ENCODE peak calls at places on chromosomes 2 and 18, in nine cellular contexts. One of them, this sample, is unnamed.
A peak's percentile ranks its signal among the peaks of the same experiment; 100 is the strongest.

GRCh38 chr2:225993430-225993829 is 593.9 kb downstream of the NYAP2 start:
- DNase-seq in stomach: no peak
- DNase-seq in H54: no peak
- DNase-seq in endothelial cell of umbilical vein: no peak
- DNase-seq in transverse colon: no peak
- DNase-seq in A549: no peak
- DNase-seq in Peyer's patch: no peak
- DNase-seq in IMR-90: peak; percentile 78
- DNase-seq in ovary: no peak
- DNase-seq in this sample: no peak

GRCh38 chr2:237418300-237418699 is 4.3 kb upstream of the COL6A3 start:
- DNase-seq in endothelial cell of umbilical vein: no peak
- DNase-seq in Peyer's patch: no peak
- DNase-seq in transverse colon: no peak
- DNase-seq in ovary: no peak
- DNase-seq in H54: no peak
- DNase-seq in IMR-90: no peak
- DNase-seq in A549: no peak
- DNase-seq in stomach: no peak
- DNase-seq in this sample: no peak

GRCh38 chr2:182049330-182049729 is 63.7 kb downstream of the PPP1R1C start:
- DNase-seq in stomach: no peak
- DNase-seq in endothelial cell of umbilical vein: no peak
- DNase-seq in A549: no peak
- DNase-seq in transverse colon: no peak
- DNase-seq in ovary: no peak
- DNase-seq in IMR-90: peak; percentile 28
- DNase-seq in Peyer's patch: no peak
- DNase-seq in H54: no peak
- DNase-seq in this sample: no peak

GRCh38 chr18:73684651-73685050 is 463.0 kb downstream of the FBXO15 start:
- DNase-seq in transverse colon: no peak
- DNase-seq in stomach: no peak
- DNase-seq in endothelial cell of umbilical vein: no peak
- DNase-seq in ovary: no peak
- DNase-seq in H54: no peak
- DNase-seq in A549: no peak
- DNase-seq in Peyer's patch: no peak
- DNase-seq in IMR-90: peak; percentile 78
- DNase-seq in this sample: no peak

GRCh38 chr2:89842180-89842908 is 1150.9 kb downstream of the RPIA start:
- DNase-seq in Peyer's patch: no peak
- DNase-seq in stomach: no peak
- DNase-seq in ovary: no peak
- DNase-seq in IMR-90: no peak
- DNase-seq in transverse colon: no peak
- DNase-seq in A549: no peak
- DNase-seq in endothelial cell of umbilical vein: no peak
- DNase-seq in H54: no peak
- DNase-seq in this sample: no peak

GRCh38 chr18:34993289-34993688 is 47.9 kb upstream of the MAPRE2 start:
- DNase-seq in A549: no peak
- DNase-seq in endothelial cell of umbilical vein: no peak
- DNase-seq in IMR-90: no peak
- DNase-seq in Peyer's patch: no peak
- DNase-seq in transverse colon: no peak
- DNase-seq in ovary: no peak
- DNase-seq in stomach: no peak
- DNase-seq in H54: no peak
- DNase-seq in this sample: no peak

GRCh38 chr2:177666408-177666807 is 273.8 kb downstream of the AGPS start:
- DNase-seq in ovary: no peak
- DNase-seq in H54: no peak
- DNase-seq in endothelial cell of umbilical vein: no peak
- DNase-seq in A549: no peak
- DNase-seq in transverse colon: no peak
- DNase-seq in IMR-90: peak; percentile 1
- DNase-seq in stomach: no peak
- DNase-seq in Peyer's patch: no peak
- DNase-seq in this sample: no peak

GRCh38 chr2:157164891-157165290 is 92.6 kb upstream of the GALNT5 start:
- DNase-seq in stomach: no peak
- DNase-seq in IMR-90: no peak
- DNase-seq in A549: no peak
- DNase-seq in H54: no peak
- DNase-seq in Peyer's patch: no peak
- DNase-seq in endothelial cell of umbilical vein: no peak
- DNase-seq in transverse colon: no peak
- DNase-seq in ovary: no peak
- DNase-seq in this sample: no peak

GRCh38 chr2:201978333-201978732 is 55.3 kb upstream of the FZD7 start:
- DNase-seq in stomach: no peak
- DNase-seq in A549: no peak
- DNase-seq in ovary: no peak
- DNase-seq in IMR-90: no peak
- DNase-seq in endothelial cell of umbilical vein: no peak
- DNase-seq in transverse colon: no peak
- DNase-seq in H54: no peak
- DNase-seq in Peyer's patch: no peak
- DNase-seq in this sample: no peak

GRCh38 chr2:101883860-101884259 is 107.9 kb upstream of the IL1R2 start:
- DNase-seq in ovary: peak; percentile 31
- DNase-seq in H54: peak; percentile 21
- DNase-seq in endothelial cell of umbilical vein: peak; percentile 54
- DNase-seq in transverse colon: peak; percentile 31
- DNase-seq in stomach: no peak
- DNase-seq in IMR-90: peak; percentile 59
- DNase-seq in Peyer's patch: no peak
- DNase-seq in A549: peak; percentile 31
- DNase-seq in this sample: no peak

GRCh38 chr2:26008851-26009566 is 24.9 kb upstream of the RAB10 start:
- DNase-seq in endothelial cell of umbilical vein: peak; percentile 64
- DNase-seq in A549: peak; percentile 68
- DNase-seq in stomach: peak; percentile 73
- DNase-seq in ovary: no peak
- DNase-seq in IMR-90: peak; percentile 79
- DNase-seq in transverse colon: peak; percentile 72
- DNase-seq in Peyer's patch: no peak
- DNase-seq in H54: peak; percentile 58
- DNase-seq in this sample: no peak

GRCh38 chr18:51153659-51154371 is 43.7 kb downstream of the MEX3C start:
- DNase-seq in IMR-90: no peak
- DNase-seq in A549: no peak
- DNase-seq in Peyer's patch: peak; percentile 68
- DNase-seq in transverse colon: peak; percentile 79
- DNase-seq in H54: no peak
- DNase-seq in ovary: no peak
- DNase-seq in endothelial cell of umbilical vein: no peak
- DNase-seq in stomach: no peak
- DNase-seq in this sample: no peak

GRCh38 chr2:122319551-122320132 is 564.2 kb downstream of the TSN start:
- DNase-seq in IMR-90: no peak
- DNase-seq in stomach: no peak
- DNase-seq in A549: no peak
- DNase-seq in ovary: no peak
- DNase-seq in Peyer's patch: no peak
- DNase-seq in endothelial cell of umbilical vein: no peak
- DNase-seq in H54: no peak
- DNase-seq in transverse colon: no peak
- DNase-seq in this sample: no peak
- TF ChIP-seq POLR2A in IMR-90: no peak
- TF ChIP-seq POLR2A in stomach: no peak
- TF ChIP-seq POLR2A in A549: no peak
- TF ChIP-seq POLR2A in ovary: no peak
- TF ChIP-seq POLR2A in Peyer's patch: no peak
- TF ChIP-seq POLR2A in endothelial cell of umbilical vein: no peak
- TF ChIP-seq POLR2A in H54: no peak
- TF ChIP-seq POLR2A in transverse colon: no peak
- TF ChIP-seq POLR2A in this sample: no peak

DNA sequence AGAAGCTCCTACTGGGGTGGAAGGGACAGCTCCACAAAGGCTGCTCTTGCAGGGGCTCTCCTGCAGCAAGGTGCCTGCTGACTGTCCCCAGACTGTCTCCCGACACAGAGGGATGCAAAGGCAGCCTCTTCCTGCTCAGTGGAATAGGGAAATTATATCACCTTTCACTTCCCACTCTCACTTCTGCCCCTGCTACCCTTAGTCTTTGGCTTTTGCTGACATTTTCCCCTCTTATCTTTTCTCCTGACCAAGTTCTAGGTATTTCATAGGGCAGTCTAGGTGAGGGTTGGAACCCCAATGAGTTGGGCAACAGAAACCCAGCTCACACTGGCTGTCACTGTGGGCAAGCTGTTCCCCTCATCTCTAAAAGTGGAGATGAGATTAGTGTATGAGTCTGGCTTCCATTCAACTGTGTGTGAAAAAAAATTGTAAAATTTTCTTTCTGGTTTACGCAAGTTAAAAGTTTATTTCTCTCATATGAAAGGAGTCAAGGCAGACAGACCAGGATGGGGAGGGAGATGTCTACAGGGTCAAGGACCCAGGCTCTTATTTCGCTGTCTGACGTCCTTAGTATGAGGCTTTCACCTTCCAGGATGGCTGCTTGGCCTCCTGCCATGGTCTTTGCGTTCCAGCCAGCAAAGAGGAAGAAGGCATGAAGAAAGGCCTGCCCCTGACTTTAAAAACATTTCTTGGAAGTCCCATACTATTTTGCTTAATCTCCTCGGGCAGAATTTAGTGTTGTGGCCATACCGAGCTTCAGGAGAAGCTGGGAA is 7.5 kb upstream of the MOCOS start:
- DNase-seq in transverse colon: peak; percentile 68
- DNase-seq in A549: no peak
- DNase-seq in IMR-90: peak; percentile 96
- DNase-seq in stomach: peak; percentile 82
- DNase-seq in endothelial cell of umbilical vein: peak; percentile 80
- DNase-seq in H54: no peak
- DNase-seq in ovary: peak; percentile 99
- DNase-seq in Peyer's patch: no peak
- DNase-seq in this sample: no peak
- TF ChIP-seq POLR2A in transverse colon: no peak
- TF ChIP-seq POLR2A in A549: no peak
- TF ChIP-seq POLR2A in IMR-90: no peak
- TF ChIP-seq POLR2A in stomach: no peak
- TF ChIP-seq POLR2A in endothelial cell of umbilical vein: no peak
- TF ChIP-seq POLR2A in H54: no peak
- TF ChIP-seq POLR2A in ovary: no peak
- TF ChIP-seq POLR2A in Peyer's patch: no peak
- TF ChIP-seq POLR2A in this sample: no peak

GRCh38 chr2:73386894-73387636 is 1.4 kb downstream of the ALMS1 start:
- DNase-seq in Peyer's patch: no peak
- DNase-seq in ovary: no peak
- DNase-seq in IMR-90: no peak
- DNase-seq in transverse colon: no peak
- DNase-seq in endothelial cell of umbilical vein: no peak
- DNase-seq in H54: no peak
- DNase-seq in stomach: no peak
- DNase-seq in A549: no peak
- DNase-seq in this sample: no peak

GRCh38 chr2:73385486-73386341 is at the start of gene ALMS1:
- DNase-seq in stomach: peak; percentile 88
- DNase-seq in A549: peak; percentile 85
- DNase-seq in IMR-90: peak; percentile 85
- DNase-seq in ovary: peak; percentile 84
- DNase-seq in transverse colon: peak; percentile 92
- DNase-seq in endothelial cell of umbilical vein: peak; percentile 89
- DNase-seq in Peyer's patch: peak; percentile 86
- DNase-seq in H54: peak; percentile 83
- DNase-seq in this sample: peak; percentile 71

GRCh38 chr2:73383036-73383435 is 2.6 kb upstream of the ALMS1 start:
- DNase-seq in endothelial cell of umbilical vein: no peak
- DNase-seq in transverse colon: no peak
- DNase-seq in ovary: no peak
- DNase-seq in Peyer's patch: no peak
- DNase-seq in H54: no peak
- DNase-seq in IMR-90: no peak
- DNase-seq in stomach: no peak
- DNase-seq in A549: no peak
- DNase-seq in this sample: no peak

GRCh38 chr2:73386342-73386868 is 769 bp downstream of the ALMS1 start:
- DNase-seq in endothelial cell of umbilical vein: no peak
- DNase-seq in IMR-90: no peak
- DNase-seq in Peyer's patch: no peak
- DNase-seq in stomach: no peak
- DNase-seq in ovary: no peak
- DNase-seq in H54: no peak
- DNase-seq in A549: no peak
- DNase-seq in transverse colon: no peak
- DNase-seq in this sample: no peak
- TF ChIP-seq POLR2A in endothelial cell of umbilical vein: peak; percentile 72
- TF ChIP-seq POLR2A in IMR-90: no peak
- TF ChIP-seq POLR2A in Peyer's patch: no peak
- TF ChIP-seq POLR2A in stomach: no peak
- TF ChIP-seq POLR2A in ovary: no peak
- TF ChIP-seq POLR2A in H54: peak; percentile 67
- TF ChIP-seq POLR2A in A549: no peak
- TF ChIP-seq POLR2A in transverse colon: no peak
- TF ChIP-seq POLR2A in this sample: no peak

GRCh38 chr2:20288941-20289340 is 61.7 kb downstream of the PUM2 start:
- DNase-seq in endothelial cell of umbilical vein: no peak
- DNase-seq in stomach: no peak
- DNase-seq in ovary: no peak
- DNase-seq in A549: peak; percentile 19
- DNase-seq in Peyer's patch: no peak
- DNase-seq in transverse colon: no peak
- DNase-seq in IMR-90: no peak
- DNase-seq in H54: peak; percentile 23
- DNase-seq in this sample: no peak

DNA sequence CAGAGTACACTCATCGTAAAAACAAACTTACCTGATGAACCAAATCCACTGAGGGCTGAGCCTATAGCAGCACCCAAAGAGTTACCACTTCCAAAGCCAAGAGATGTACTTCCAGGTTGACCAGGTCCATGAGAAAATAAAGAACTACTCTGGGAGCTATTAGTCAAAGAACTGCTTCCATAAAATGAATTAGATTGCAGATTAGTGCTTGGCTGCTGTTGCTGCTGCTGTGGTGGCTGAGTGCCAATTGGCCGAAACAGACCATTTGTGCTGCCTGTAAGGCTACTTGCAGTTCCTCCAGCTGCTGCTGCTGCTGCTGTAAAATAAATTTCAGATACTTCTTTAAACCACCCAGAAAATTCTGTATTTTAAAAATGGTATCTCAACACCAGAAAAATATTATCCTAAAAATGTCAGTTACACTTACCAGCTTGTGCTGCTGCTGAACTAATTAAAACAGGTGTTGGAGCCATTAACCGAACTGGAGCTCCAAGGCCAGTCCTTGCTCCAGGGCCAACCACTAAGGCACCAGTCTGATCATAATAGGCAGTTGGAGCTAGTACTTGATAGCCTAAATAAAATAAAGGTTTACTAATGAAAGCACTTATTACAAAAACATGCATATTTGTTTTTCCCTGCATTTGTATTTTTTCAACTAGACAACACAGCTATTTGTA is 58.1 kb upstream of the SDC1 start:
- DNase-seq in Peyer's patch: no peak
- DNase-seq in endothelial cell of umbilical vein: peak; percentile 41
- DNase-seq in H54: no peak
- DNase-seq in stomach: peak; percentile 74
- DNase-seq in IMR-90: peak; percentile 33
- DNase-seq in A549: no peak
- DNase-seq in transverse colon: peak; percentile 37
- DNase-seq in ovary: peak; percentile 70
- DNase-seq in this sample: no peak
- TF ChIP-seq POLR2A in Peyer's patch: no peak
- TF ChIP-seq POLR2A in endothelial cell of umbilical vein: no peak
- TF ChIP-seq POLR2A in H54: no peak
- TF ChIP-seq POLR2A in stomach: no peak
- TF ChIP-seq POLR2A in IMR-90: no peak
- TF ChIP-seq POLR2A in A549: no peak
- TF ChIP-seq POLR2A in transverse colon: no peak
- TF ChIP-seq POLR2A in ovary: no peak
- TF ChIP-seq POLR2A in this sample: no peak

GRCh38 chr18:3661121-3661520 is 211.1 kb downstream of the TGIF1 start:
- DNase-seq in stomach: no peak
- DNase-seq in Peyer's patch: no peak
- DNase-seq in IMR-90: no peak
- DNase-seq in H54: no peak
- DNase-seq in A549: no peak
- DNase-seq in ovary: no peak
- DNase-seq in endothelial cell of umbilical vein: no peak
- DNase-seq in transverse colon: no peak
- DNase-seq in this sample: no peak
- TF ChIP-seq POLR2A in stomach: no peak
- TF ChIP-seq POLR2A in Peyer's patch: no peak
- TF ChIP-seq POLR2A in IMR-90: no peak
- TF ChIP-seq POLR2A in H54: no peak
- TF ChIP-seq POLR2A in A549: no peak
- TF ChIP-seq POLR2A in ovary: no peak
- TF ChIP-seq POLR2A in endothelial cell of umbilical vein: no peak
- TF ChIP-seq POLR2A in transverse colon: no peak
- TF ChIP-seq POLR2A in this sample: no peak